ENCODE peak calls at places on chromosomes 16 and 17, in nine cellular contexts. One of them, this sample, is unnamed.

GRCh38 chr16:53932975-53933374 is 229.0 kb downstream of the FTO start:
- DNase-seq in left ventricle myocardium superior: no peak
- DNase-seq in glutamatergic neuron: no peak
- DNase-seq in neural progenitor cell: no peak
- DNase-seq in glomerular endothelial cell: no peak
- DNase-seq in GM12865: no peak
- DNase-seq in MM.1S: no peak
- DNase-seq in HuH-7: no peak
- DNase-seq in ELF-1: no peak
- DNase-seq in this sample: no peak

GRCh38 chr16:54506691-54507090 is 220.1 kb upstream of the IRX3 start:
- DNase-seq in left ventricle myocardium superior: no peak
- DNase-seq in glutamatergic neuron: peak; percentile 55
- DNase-seq in neural progenitor cell: peak; percentile 28
- DNase-seq in glomerular endothelial cell: no peak
- DNase-seq in GM12865: no peak
- DNase-seq in MM.1S: no peak
- DNase-seq in HuH-7: no peak
- DNase-seq in ELF-1: no peak
- DNase-seq in this sample: no peak

GRCh38 chr16:87101903-87102302 is 215.3 kb downstream of the C16orf95 start:
- DNase-seq in left ventricle myocardium superior: no peak
- DNase-seq in glutamatergic neuron: no peak
- DNase-seq in neural progenitor cell: no peak
- DNase-seq in glomerular endothelial cell: no peak
- DNase-seq in GM12865: no peak
- DNase-seq in MM.1S: no peak
- DNase-seq in HuH-7: no peak
- DNase-seq in ELF-1: no peak
- DNase-seq in this sample: no peak

GRCh38 chr16:11260596-11260966 is 4.6 kb upstream of the SOCS1 start:
- DNase-seq in left ventricle myocardium superior: no peak
- DNase-seq in glutamatergic neuron: no peak
- DNase-seq in neural progenitor cell: no peak
- DNase-seq in glomerular endothelial cell: no peak
- DNase-seq in GM12865: no peak
- DNase-seq in MM.1S: no peak
- DNase-seq in HuH-7: no peak
- DNase-seq in ELF-1: peak; percentile 90
- DNase-seq in this sample: no peak

GRCh38 chr17:2484876-2485275 is 26.8 kb downstream of the METTL16 start:
- DNase-seq in left ventricle myocardium superior: no peak
- DNase-seq in glutamatergic neuron: peak; percentile 81
- DNase-seq in neural progenitor cell: peak; percentile 75
- DNase-seq in glomerular endothelial cell: no peak
- DNase-seq in GM12865: no peak
- DNase-seq in MM.1S: no peak
- DNase-seq in HuH-7: no peak
- DNase-seq in ELF-1: peak; percentile 80
- DNase-seq in this sample: no peak

GRCh38 chr16:11405331-11406176 is 60.3 kb downstream of the RMI2 start:
- DNase-seq in left ventricle myocardium superior: peak; percentile 30
- DNase-seq in glutamatergic neuron: peak; percentile 66
- DNase-seq in neural progenitor cell: peak; percentile 56
- DNase-seq in glomerular endothelial cell: no peak
- DNase-seq in GM12865: peak; percentile 54
- DNase-seq in MM.1S: peak; percentile 61
- DNase-seq in HuH-7: peak; percentile 63
- DNase-seq in ELF-1: peak; percentile 83
- DNase-seq in this sample: peak; percentile 51

GRCh38 chr17:80036715-80037477 is 454 bp downstream of the CCDC40 start:
- DNase-seq in left ventricle myocardium superior: peak; percentile 54
- DNase-seq in glutamatergic neuron: peak; percentile 81
- DNase-seq in neural progenitor cell: peak; percentile 92
- DNase-seq in glomerular endothelial cell: no peak
- DNase-seq in GM12865: peak; percentile 14
- DNase-seq in MM.1S: no peak
- DNase-seq in HuH-7: peak; percentile 68
- DNase-seq in ELF-1: peak; percentile 77
- DNase-seq in this sample: peak; percentile 36

GRCh38 chr16:49491736-49492089 is 118.1 kb downstream of the C16orf78 start:
- DNase-seq in left ventricle myocardium superior: peak; percentile 54
- DNase-seq in glutamatergic neuron: peak; percentile 43
- DNase-seq in neural progenitor cell: peak; percentile 70
- DNase-seq in glomerular endothelial cell: no peak
- DNase-seq in GM12865: no peak
- DNase-seq in MM.1S: peak; percentile 52
- DNase-seq in HuH-7: peak; percentile 46
- DNase-seq in ELF-1: peak; percentile 86
- DNase-seq in this sample: no peak

This sample was measured in naive thymus-derived CD4-positive, alpha-beta T cell.